ENCODE peak calls at places on chromosomes 13 and 19, in six cellular contexts. One of them, this sample, is unnamed.

GRCh38 chr13:49436890-49437289 is 7.0 kb downstream of the CAB39L start:
- DNase-seq in colonic mucosa: no peak
- DNase-seq in PC-9: no peak
- DNase-seq in H9: no peak
- DNase-seq in adrenal gland: peak
- DNase-seq in fibroblast of lung: peak
- DNase-seq in this sample: no peak

GRCh38 chr19:44284968-44285367 is 19.9 kb downstream of the ZNF235 start:
- DNase-seq in colonic mucosa: no peak
- DNase-seq in PC-9: no peak
- DNase-seq in H9: no peak
- DNase-seq in adrenal gland: no peak
- DNase-seq in fibroblast of lung: no peak
- DNase-seq in this sample: no peak

GRCh38 chr19:33374406-33374703 is 846 bp downstream of the CEBPG start:
- DNase-seq in colonic mucosa: no peak
- DNase-seq in PC-9: no peak
- DNase-seq in H9: no peak
- DNase-seq in adrenal gland: no peak
- DNase-seq in fibroblast of lung: peak
- DNase-seq in this sample: no peak

GRCh38 chr19:1767464-1767933 is 14.2 kb downstream of the ONECUT3 start:
- DNase-seq in colonic mucosa: peak
- DNase-seq in PC-9: peak
- DNase-seq in H9: no peak
- DNase-seq in adrenal gland: peak
- DNase-seq in fibroblast of lung: no peak
- DNase-seq in this sample: peak

GRCh38 chr13:30910676-30911075 is 4.6 kb downstream of the MEDAG start:
- DNase-seq in colonic mucosa: no peak
- DNase-seq in PC-9: no peak
- DNase-seq in H9: no peak
- DNase-seq in adrenal gland: no peak
- DNase-seq in fibroblast of lung: no peak
- DNase-seq in this sample: no peak

GRCh38 chr13:66689628-66690027 is 540.5 kb downstream of the PCDH9 start:
- DNase-seq in colonic mucosa: no peak
- DNase-seq in PC-9: no peak
- DNase-seq in H9: no peak
- DNase-seq in adrenal gland: no peak
- DNase-seq in fibroblast of lung: peak
- DNase-seq in this sample: no peak

GRCh38 chr13:113110852-113111315 is 5.3 kb downstream of the F7 start:
- DNase-seq in colonic mucosa: no peak
- DNase-seq in PC-9: no peak
- DNase-seq in H9: no peak
- DNase-seq in adrenal gland: no peak
- DNase-seq in fibroblast of lung: no peak
- DNase-seq in this sample: no peak

GRCh38 chr19:51660975-51661600 is 14.5 kb upstream of the SIGLEC14 start:
- DNase-seq in colonic mucosa: peak
- DNase-seq in PC-9: peak
- DNase-seq in H9: peak
- DNase-seq in adrenal gland: peak
- DNase-seq in fibroblast of lung: peak
- DNase-seq in this sample: peak

DNA sequence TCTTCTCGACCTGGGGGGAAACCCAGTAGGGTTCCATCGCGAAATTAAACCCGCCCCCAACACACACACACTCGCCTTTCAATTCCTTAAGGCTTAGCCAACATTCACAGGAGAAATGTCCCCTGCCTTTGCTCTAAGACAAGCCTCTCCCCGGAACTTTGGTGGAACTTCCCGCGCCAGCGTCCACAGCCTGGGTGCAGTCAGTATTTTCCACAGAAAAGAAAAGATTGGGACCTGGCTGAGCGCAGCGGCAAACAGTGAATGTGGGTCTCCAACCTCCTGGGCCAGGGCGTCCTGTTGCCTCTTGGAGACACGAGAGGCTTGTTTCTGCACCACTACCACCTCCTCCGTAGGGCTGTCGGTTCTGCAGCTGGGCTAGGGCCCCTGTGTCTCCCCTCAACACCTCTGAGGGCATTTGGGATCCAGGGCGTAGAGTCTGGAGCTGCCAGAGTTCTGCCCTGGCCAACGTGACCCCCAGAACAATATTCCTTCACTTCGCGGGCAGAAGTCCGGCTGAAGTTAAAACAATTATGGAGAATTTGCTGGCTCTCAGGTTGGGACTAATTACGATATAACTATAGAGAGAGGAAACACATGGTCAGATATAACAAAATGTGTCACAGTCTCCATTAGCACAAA is 3.3 kb downstream of the PDX1 start:
- DNase-seq in colonic mucosa: no peak
- DNase-seq in PC-9: no peak
- DNase-seq in H9: no peak
- DNase-seq in adrenal gland: no peak
- DNase-seq in fibroblast of lung: no peak
- DNase-seq in this sample: no peak
- TF ChIP-seq CTCF in colonic mucosa: no peak
- TF ChIP-seq CTCF in PC-9: no peak
- TF ChIP-seq CTCF in H9: no peak
- TF ChIP-seq CTCF in adrenal gland: no peak
- TF ChIP-seq CTCF in fibroblast of lung: no peak
- TF ChIP-seq CTCF in this sample: no peak

GRCh38 chr19:3664879-3665642 is 35.2 kb downstream of the PIP5K1C start:
- DNase-seq in colonic mucosa: no peak
- DNase-seq in PC-9: no peak
- DNase-seq in H9: no peak
- DNase-seq in adrenal gland: no peak
- DNase-seq in fibroblast of lung: no peak
- DNase-seq in this sample: no peak
- H3K27ac ChIP-seq in colonic mucosa: no peak
- H3K27ac ChIP-seq in PC-9: no peak
- H3K27ac ChIP-seq in H9: no peak
- H3K27ac ChIP-seq in adrenal gland: no peak
- H3K27ac ChIP-seq in fibroblast of lung: no peak
- H3K27ac ChIP-seq in this sample: no peak

GRCh38 chr13:80444240-80445015 is 103.5 kb upstream of the SPRY2 start:
- DNase-seq in colonic mucosa: no peak
- DNase-seq in PC-9: no peak
- DNase-seq in H9: no peak
- DNase-seq in adrenal gland: no peak
- DNase-seq in fibroblast of lung: no peak
- DNase-seq in this sample: no peak
- TF ChIP-seq CTCF in colonic mucosa: no peak
- TF ChIP-seq CTCF in PC-9: no peak
- TF ChIP-seq CTCF in H9: no peak
- TF ChIP-seq CTCF in adrenal gland: no peak
- TF ChIP-seq CTCF in fibroblast of lung: no peak
- TF ChIP-seq CTCF in this sample: no peak

DNA sequence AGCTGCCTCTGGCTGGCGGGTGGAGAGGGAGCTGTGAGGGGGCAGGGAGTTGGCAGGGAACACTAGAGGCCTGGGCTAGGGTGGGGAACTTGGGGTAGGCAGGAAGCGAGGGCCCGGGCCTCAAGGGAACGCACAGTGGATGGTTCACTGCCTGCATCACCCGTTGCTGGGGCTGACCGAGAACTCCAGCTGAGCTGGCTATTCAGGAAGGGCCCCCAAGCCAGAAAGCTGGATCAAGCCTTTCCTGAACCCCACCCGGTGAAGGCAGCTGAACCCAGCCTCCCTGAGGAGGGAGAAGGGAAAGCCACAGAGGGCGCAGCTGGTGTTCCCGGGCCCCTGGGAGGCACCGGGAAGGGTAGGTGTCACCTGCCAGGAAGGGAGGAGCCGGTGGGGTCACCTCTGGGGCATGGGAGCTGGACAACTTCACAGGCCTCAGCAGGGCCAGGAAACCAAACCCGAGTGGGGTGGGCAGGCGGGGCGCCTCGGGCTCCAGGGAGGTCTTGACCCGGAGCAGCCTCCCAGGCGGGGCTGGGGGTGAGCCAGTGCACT is 13.9 kb downstream of the PALM start:
- DNase-seq in colonic mucosa: no peak
- DNase-seq in PC-9: peak
- DNase-seq in H9: no peak
- DNase-seq in adrenal gland: no peak
- DNase-seq in fibroblast of lung: no peak
- DNase-seq in this sample: no peak
- H3K27ac ChIP-seq in colonic mucosa: no peak
- H3K27ac ChIP-seq in PC-9: no peak
- H3K27ac ChIP-seq in H9: no peak
- H3K27ac ChIP-seq in adrenal gland: peak
- H3K27ac ChIP-seq in fibroblast of lung: no peak
- H3K27ac ChIP-seq in this sample: no peak

This sample was measured in RWPE1.